ENCODE peak calls at places on chromosomes 13 and 19, in seven cellular contexts. O is OCI-LY7; S is CD4-positive, alpha-beta memory T cell; E is stimulated activated CD8-positive, alpha-beta memory T cell treated with anti-CD3 and anti-CD28 coated beads, Interleukin-15, amount 100 ng/mL, for 1 hour; H is psoas muscle; V is EH; R is nephron progenitor cell. Z is an unnamed sample.

GRCh38 chr13:110521946-110522345 is 39.6 kb downstream of the RAB20 start:
- DNase-seq in O (no peak), S (no peak), E (no peak), H (no peak), V (no peak), R (no peak), Z (no peak)

GRCh38 chr13:48866204-48866603 is 109.5 kb upstream of the FNDC3A start:
- DNase-seq in O (no peak), S (no peak), E (no peak), H (no peak), V (no peak), R (no peak), Z (no peak)

GRCh38 chr19:54451331-54451871 is 2.4 kb downstream of the LENG8 start:
- DNase-seq in O (no peak), S (no peak), E (no peak), H (no peak), V (no peak), R (no peak), Z (no peak)

GRCh38 chr13:100497394-100497793 is 91.2 kb downstream of the GGACT start:
- DNase-seq in O (no peak), S (no peak), E (no peak), H (no peak), V (peak), R (no peak), Z (no peak)

GRCh38 chr13:30486230-30487074 is 20.7 kb upstream of the HMGB1 start:
- DNase-seq in O (no peak), S (no peak), E (no peak), H (no peak), V (peak), R (no peak), Z (no peak)

GRCh38 chr13:31476266-31476665 is 263.1 kb upstream of the RXFP2 start:
- DNase-seq in O (no peak), S (no peak), E (no peak), H (no peak), V (peak), R (no peak), Z (no peak)

GRCh38 chr13:33230178-33230881 is 55.2 kb downstream of the STARD13 start:
- DNase-seq in O (no peak), S (no peak), E (no peak), H (no peak), V (peak), R (no peak), Z (no peak)

GRCh38 chr19:40639638-40639982 is 38.4 kb downstream of the LTBP4 start:
- DNase-seq in O (no peak), S (no peak), E (no peak), H (no peak), V (no peak), R (no peak), Z (no peak)

GRCh38 chr13:101703838-101704237 is 251.4 kb downstream of the ITGBL1 start:
- DNase-seq in O (no peak), S (no peak), E (no peak), H (no peak), V (no peak), R (no peak), Z (no peak)

GRCh38 chr19:7434391-7434790 is 54.4 kb downstream of the PEX11G start:
- DNase-seq in O (no peak), S (no peak), E (no peak), H (no peak), V (no peak), R (no peak), Z (no peak)

GRCh38 chr19:46674416-46675178 is 13.6 kb upstream of the DACT3 start:
- DNase-seq in O (no peak), S (no peak), E (no peak), H (no peak), V (peak), R (peak), Z (no peak)

GRCh38 chr13:51212808-51213728 is 9.1 kb upstream of the FAM124A start:
- DNase-seq in O (no peak), S (no peak), E (no peak), H (no peak), V (no peak), R (no peak), Z (no peak)

GRCh38 chr13:37094840-37095239 is 10.6 kb downstream of the CSNK1A1L start:
- DNase-seq in O (no peak), S (no peak), E (no peak), H (no peak), V (no peak), R (no peak), Z (no peak)

GRCh38 chr19:30699871-30700280 is 327.7 kb downstream of the ZNF536 start:
- DNase-seq in O (no peak), S (no peak), E (no peak), H (no peak), V (no peak), R (no peak), Z (no peak)

GRCh38 chr13:98466634-98467236 is 110.2 kb downstream of the STK24 start:
- DNase-seq in O (no peak), S (no peak), E (no peak), H (no peak), V (peak), R (peak), Z (no peak)

GRCh38 chr19:4103073-4103418 is 20.9 kb downstream of the MAP2K2 start:
- DNase-seq in O (no peak), S (no peak), E (no peak), H (peak), V (peak), R (no peak), Z (no peak)

GRCh38 chr13:32878172-32878571 is 138.1 kb upstream of the KL start:
- DNase-seq in O (no peak), S (no peak), E (no peak), H (no peak), V (peak), R (no peak), Z (no peak)

GRCh38 chr13:38868870-38869269 is 121.8 kb downstream of the STOML3 start:
- DNase-seq in O (no peak), S (no peak), E (no peak), H (no peak), V (no peak), R (no peak), Z (no peak)

GRCh38 chr19:56916528-56916927 is 76.0 kb upstream of the PEG3 start:
- DNase-seq in O (no peak), S (no peak), E (no peak), H (no peak), V (no peak), R (no peak), Z (no peak)

GRCh38 chr19:4910594-4911273 is 1.4 kb downstream of the UHRF1 start:
- DNase-seq in O (peak), S (no peak), E (no peak), H (no peak), V (peak), R (peak), Z (no peak)

GRCh38 chr13:48132961-48133360 is 38.1 kb upstream of the MED4 start:
- DNase-seq in O (no peak), S (no peak), E (no peak), H (no peak), V (no peak), R (no peak), Z (no peak)

GRCh38 chr19:40363128-40363527 is 14.6 kb downstream of the PLD3 start:
- DNase-seq in O (no peak), S (no peak), E (no peak), H (no peak), V (peak), R (no peak), Z (no peak)

GRCh38 chr19:30208661-30209060 is 163.5 kb upstream of the ZNF536 start:
- DNase-seq in O (no peak), S (no peak), E (no peak), H (no peak), V (no peak), R (no peak), Z (no peak)

GRCh38 chr13:43368003-43368402 is 344.6 kb downstream of the DNAJC15 start:
- DNase-seq in O (no peak), S (peak), E (no peak), H (no peak), V (peak), R (no peak), Z (no peak)

GRCh38 chr19:54572696-54573311 is 786 bp upstream of the LILRA2 start:
- DNase-seq in O (peak), S (no peak), E (no peak), H (no peak), V (no peak), R (no peak), Z (no peak)

GRCh38 chr13:88068975-88069374 is 397.8 kb downstream of the SLITRK5 start:
- DNase-seq in O (peak), S (no peak), E (no peak), H (no peak), V (no peak), R (peak), Z (no peak)

GRCh38 chr13:78785764-78786163 is 126.8 kb upstream of the OBI1 start:
- DNase-seq in O (no peak), S (no peak), E (no peak), H (no peak), V (no peak), R (no peak), Z (no peak)

GRCh38 chr19:56639217-56639616 is 3.7 kb upstream of the SMIM17 start:
- DNase-seq in O (peak), S (no peak), E (no peak), H (no peak), V (peak), R (peak), Z (no peak)

GRCh38 chr13:111153279-111153976 is 38.3 kb downstream of the ARHGEF7 start:
- DNase-seq in O (peak), S (peak), E (peak), H (peak), V (peak), R (peak), Z (peak)

GRCh38 chr19:16807416-16808274 is 21.6 kb upstream of the SIN3B start:
- DNase-seq in O (no peak), S (no peak), E (no peak), H (no peak), V (no peak), R (peak), Z (no peak)

GRCh38 chr19:29804493-29804892 is 7.3 kb upstream of the CCNE1 start:
- DNase-seq in O (peak), S (no peak), E (no peak), H (no peak), V (no peak), R (no peak), Z (no peak)

GRCh38 chr19:13215572-13216380 is 65.6 kb downstream of the IER2 start:
- DNase-seq in O (no peak), S (peak), E (no peak), H (no peak), V (no peak), R (no peak), Z (peak)

GRCh38 chr19:6887326-6887725 is at the start of gene ADGRE1:
- DNase-seq in O (no peak), S (no peak), E (no peak), H (no peak), V (no peak), R (no peak), Z (no peak)

Z was measured in central memory CD4-positive, alpha-beta T cell.